ENCODE peak calls at places on chromosomes 13 and 19, in four cellular contexts. One of them, this sample, is unnamed.

GRCh38 chr19:4557186-4557970 is 2.1 kb downstream of the SEMA6B start:
- DNase-seq in bronchial epithelial cell: no peak
- DNase-seq in NCI-H1417: no peak
- DNase-seq in AG20443: no peak
- DNase-seq in this sample: no peak

GRCh38 chr13:61954092-61954491 is 538.4 kb upstream of the PCDH20 start:
- DNase-seq in AG20443: no peak
- DNase-seq in NCI-H1417: peak
- DNase-seq in bronchial epithelial cell: peak
- DNase-seq in this sample: no peak

GRCh38 chr13:75217949-75218348 is 264.0 kb downstream of the TBC1D4 start:
- DNase-seq in bronchial epithelial cell: no peak
- DNase-seq in NCI-H1417: peak
- DNase-seq in AG20443: peak
- DNase-seq in this sample: no peak

GRCh38 chr13:106680796-106681482 is 113.0 kb upstream of the ARGLU1 start:
- DNase-seq in bronchial epithelial cell: no peak
- DNase-seq in NCI-H1417: peak
- DNase-seq in AG20443: no peak
- DNase-seq in this sample: no peak

GRCh38 chr13:99307648-99308339 is 595 bp upstream of the GPR183 start:
- DNase-seq in AG20443: peak
- DNase-seq in NCI-H1417: peak
- DNase-seq in bronchial epithelial cell: peak
- DNase-seq in this sample: no peak

GRCh38 chr13:59413121-59413520 is 750.6 kb downstream of the DIAPH3 start:
- DNase-seq in bronchial epithelial cell: no peak
- DNase-seq in AG20443: no peak
- DNase-seq in NCI-H1417: no peak
- DNase-seq in this sample: no peak

GRCh38 chr13:44243198-44243852 is 130.3 kb upstream of the SERP2 start:
- DNase-seq in AG20443: no peak
- DNase-seq in bronchial epithelial cell: peak
- DNase-seq in NCI-H1417: no peak
- DNase-seq in this sample: no peak

GRCh38 chr13:45773236-45773635 is 71.1 kb downstream of the CBY2 start:
- DNase-seq in NCI-H1417: peak
- DNase-seq in bronchial epithelial cell: peak
- DNase-seq in AG20443: no peak
- DNase-seq in this sample: no peak

GRCh38 chr19:290539-291521 is at the start of gene PLPP2:
- DNase-seq in bronchial epithelial cell: no peak
- DNase-seq in AG20443: peak
- DNase-seq in NCI-H1417: peak
- DNase-seq in this sample: peak